ENCODE peak calls at places on chromosomes 11 and 22, in seven cellular contexts. N is vagina, C is GM12878, P is breast epithelium, Z is GM23338, I is prostate gland, E is esophagus muscularis mucosa. Q is an unnamed sample.

GRCh38 chr22:37184380-37184755 is 3.7 kb downstream of the C1QTNF6 start:
- DNase-seq in N (no peak), C (no peak), P (no peak), Z (no peak), I (no peak), E (no peak), Q (no peak)

GRCh38 chr11:67996622-67997459 is 7.1 kb downstream of the UNC93B1 start:
- DNase-seq in N (no peak), C (no peak), P (no peak), Z (peak), I (no peak), E (no peak), Q (peak)

GRCh38 chr11:13008625-13009475 is at the start of gene RASSF10:
- DNase-seq in N (no peak), C (no peak), P (peak), Z (peak), I (peak), E (no peak), Q (no peak)

GRCh38 chr22:47188337-47189055 is 426.0 kb downstream of the TBC1D22A start:
- DNase-seq in N (no peak), C (no peak), P (peak), Z (no peak), I (no peak), E (no peak), Q (no peak)

GRCh38 chr11:35337136-35337918 is 82.0 kb downstream of the SLC1A2 start:
- DNase-seq in N (no peak), C (no peak), P (no peak), Z (peak), I (peak), E (no peak), Q (peak)

GRCh38 chr11:104926771-104927470 is 28.7 kb upstream of the CASP12 start:
- DNase-seq in N (no peak), C (no peak), P (no peak), Z (peak), I (no peak), E (no peak), Q (no peak)

GRCh38 chr22:28103596-28103995 is 184.5 kb upstream of the PITPNB start:
- DNase-seq in N (no peak), C (no peak), P (no peak), Z (no peak), I (no peak), E (peak), Q (no peak)

GRCh38 chr11:1502971-1503707 is 16.6 kb upstream of the MOB2 start:
- DNase-seq in N (no peak), C (no peak), P (peak), Z (no peak), I (peak), E (no peak), Q (no peak)

GRCh38 chr11:44632466-44633123 is 67.1 kb downstream of the CD82 start:
- DNase-seq in N (peak), C (no peak), P (no peak), Z (peak), I (peak), E (peak), Q (no peak)

GRCh38 chr11:88352139-88352538 is 14.6 kb upstream of the CTSC start:
- DNase-seq in N (no peak), C (no peak), P (no peak), Z (no peak), I (no peak), E (no peak), Q (no peak)
- TF ChIP-seq POLR2AphosphoS5 in N (no peak), C (no peak), P (no peak), Z (no peak), I (no peak), E (no peak), Q (no peak)

GRCh38 chr22:42444060-42444904 is 12.1 kb upstream of the NFAM1 start:
- DNase-seq in N (no peak), C (peak), P (peak), Z (peak), I (peak), E (peak), Q (peak)
- TF ChIP-seq POLR2AphosphoS5 in N (peak), C (peak), P (peak), Z (peak), I (peak), E (no peak), Q (peak)

DNA sequence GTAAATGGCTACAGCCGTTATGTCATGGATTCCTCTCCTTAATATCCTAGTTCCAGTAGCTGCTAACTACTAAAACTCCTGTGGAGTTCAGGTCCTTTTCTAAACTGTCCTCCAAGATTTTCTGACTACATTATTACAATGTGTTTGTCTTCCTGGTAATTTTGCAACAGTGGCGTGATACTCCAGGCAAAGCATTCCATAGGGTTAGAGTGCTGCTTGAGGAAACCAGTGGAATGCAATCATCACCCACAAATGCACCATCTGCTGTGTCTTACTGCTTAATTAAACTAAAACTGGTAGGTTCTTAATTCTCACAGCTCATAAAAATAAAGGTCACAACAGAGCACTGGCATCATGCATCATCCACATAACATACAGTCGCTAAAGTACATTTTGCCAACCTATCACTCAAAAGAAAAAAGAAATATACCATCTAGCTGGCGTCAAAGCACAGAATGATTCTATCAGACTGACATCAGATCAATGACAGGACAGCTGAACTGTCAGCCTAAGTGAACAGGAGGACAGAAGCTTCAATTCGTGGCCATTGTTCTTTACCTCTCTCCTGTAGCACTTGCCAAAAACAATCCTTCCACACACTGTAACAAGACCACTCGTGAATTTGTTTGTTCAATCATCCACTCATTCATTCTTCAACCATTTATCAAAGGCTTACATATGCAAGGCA is 182.5 kb downstream of the CADM1 start:
- DNase-seq in N (no peak), C (no peak), P (no peak), Z (no peak), I (no peak), E (no peak), Q (no peak)
- TF ChIP-seq POLR2AphosphoS5 in N (no peak), C (no peak), P (no peak), Z (no peak), I (no peak), E (no peak), Q (no peak)

GRCh38 chr11:126341760-126342161 is 13.7 kb upstream of the ST3GAL4 start:
- DNase-seq in N (no peak), C (no peak), P (no peak), Z (no peak), I (no peak), E (no peak), Q (no peak)
- TF ChIP-seq POLR2AphosphoS5 in N (no peak), C (no peak), P (no peak), Z (no peak), I (no peak), E (no peak), Q (no peak)

DNA sequence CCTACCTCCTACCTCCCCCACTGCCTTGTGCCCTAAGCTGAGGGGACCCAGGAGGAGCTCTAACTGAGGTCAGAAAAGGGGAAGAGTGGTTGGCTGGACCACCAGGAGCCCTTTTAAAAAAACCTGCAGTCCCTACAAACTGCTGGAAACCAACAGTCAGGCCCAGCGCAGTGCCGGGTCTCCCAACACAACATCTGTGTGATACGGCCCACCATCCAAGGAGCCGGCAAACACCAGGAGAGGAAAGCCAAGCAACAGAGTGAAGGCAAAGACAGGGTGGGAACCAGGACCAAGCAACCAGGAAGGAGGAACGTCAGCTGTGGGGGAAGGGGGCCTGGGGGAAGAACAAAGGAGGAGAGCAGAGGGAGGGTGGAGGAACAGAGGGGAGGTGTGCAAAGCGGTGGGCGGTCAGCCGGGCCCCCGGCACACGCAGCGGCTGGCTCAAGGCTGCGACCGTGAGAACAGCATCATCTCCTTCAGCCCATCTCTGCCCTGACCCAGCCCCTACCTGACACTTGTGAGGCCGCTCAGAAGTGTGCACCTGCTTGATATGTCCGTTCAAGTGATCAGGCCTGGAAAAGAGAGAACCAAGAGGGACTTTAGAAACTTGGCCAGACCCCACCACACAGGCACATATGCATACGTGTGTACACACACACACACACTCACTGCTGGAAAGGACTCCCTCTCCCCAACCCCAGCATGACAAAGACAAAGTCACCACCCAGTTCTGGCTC is 3.6 kb downstream of the PATZ1 start:
- DNase-seq in N (no peak), C (no peak), P (no peak), Z (peak), I (no peak), E (no peak), Q (no peak)
- TF ChIP-seq POLR2AphosphoS5 in N (no peak), C (no peak), P (no peak), Z (no peak), I (no peak), E (no peak), Q (no peak)

GRCh38 chr11:33944693-33945424 is 53.0 kb upstream of the LMO2 start:
- DNase-seq in N (no peak), C (no peak), P (no peak), Z (no peak), I (no peak), E (no peak), Q (no peak)

GRCh38 chr11:33944345-33944692 is 52.4 kb upstream of the LMO2 start:
- DNase-seq in N (no peak), C (no peak), P (no peak), Z (no peak), I (no peak), E (no peak), Q (no peak)

GRCh38 chr11:33946930-33947329 is 55.1 kb upstream of the LMO2 start:
- DNase-seq in N (no peak), C (no peak), P (no peak), Z (no peak), I (no peak), E (no peak), Q (no peak)

GRCh38 chr11:33942954-33943353 is 51.1 kb upstream of the LMO2 start:
- DNase-seq in N (no peak), C (peak), P (no peak), Z (no peak), I (no peak), E (no peak), Q (no peak)

GRCh38 chr11:33945481-33946268 is 53.8 kb upstream of the LMO2 start:
- DNase-seq in N (no peak), C (no peak), P (no peak), Z (no peak), I (no peak), E (no peak), Q (no peak)
- TF ChIP-seq POLR2AphosphoS5 in N (no peak), C (no peak), P (no peak), Z (no peak), I (no peak), E (no peak), Q (no peak)

GRCh38 chr11:70915158-70915795 is 337.1 kb downstream of the SHANK2 start:
- DNase-seq in N (no peak), C (no peak), P (peak), Z (no peak), I (no peak), E (no peak), Q (no peak)

GRCh38 chr11:70913715-70914231 is 338.6 kb downstream of the SHANK2 start:
- DNase-seq in N (no peak), C (no peak), P (peak), Z (peak), I (no peak), E (no peak), Q (no peak)

GRCh38 chr11:70912226-70912840 is 340.0 kb downstream of the SHANK2 start:
- DNase-seq in N (no peak), C (no peak), P (peak), Z (no peak), I (no peak), E (no peak), Q (no peak)

GRCh38 chr11:70916321-70916720 is 336.1 kb downstream of the SHANK2 start:
- DNase-seq in N (no peak), C (no peak), P (peak), Z (no peak), I (no peak), E (no peak), Q (no peak)

DNA sequence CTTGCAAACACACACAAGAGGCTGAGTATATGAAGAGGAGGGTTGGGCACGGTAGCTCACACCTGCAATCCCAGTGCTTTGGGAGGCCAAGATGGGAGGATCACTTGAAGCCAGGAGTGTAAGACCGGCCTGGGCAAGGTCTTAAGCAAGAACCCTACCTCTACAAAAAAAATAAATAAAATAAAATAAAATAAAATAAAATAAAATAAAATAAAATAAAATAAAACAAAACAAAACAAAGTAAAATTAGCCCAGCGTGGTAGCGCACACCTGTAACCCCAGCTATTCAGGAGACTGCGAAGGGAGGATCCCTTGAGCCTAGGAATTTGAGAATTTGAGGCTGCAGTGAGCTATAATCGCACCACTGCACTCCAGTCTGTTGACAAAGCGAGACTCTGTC is 337.9 kb downstream of the SHANK2 start:
- DNase-seq in N (no peak), C (no peak), P (peak), Z (no peak), I (no peak), E (no peak), Q (no peak)
- TF ChIP-seq POLR2AphosphoS5 in N (no peak), C (no peak), P (no peak), Z (no peak), I (no peak), E (no peak), Q (no peak)

GRCh38 chr11:128775513-128775912 is 81.6 kb downstream of the FLI1 start:
- DNase-seq in N (no peak), C (no peak), P (no peak), Z (no peak), I (no peak), E (no peak), Q (no peak)
- TF ChIP-seq POLR2AphosphoS5 in N (no peak), C (no peak), P (no peak), Z (no peak), I (no peak), E (no peak), Q (no peak)

Q was measured in HL-60.